ENCODE peak calls at places on chromosome 7, in eight cellular contexts. P is RWPE1, D is GM06990, U is fibroblast of lung, E is mesothelial cell of epicardium, C is upper lobe of left lung, X is psoas muscle, H is right atrium auricular region. R is an unnamed sample.

GRCh38 chr7:112362796-112363195 is 87.5 kb upstream of the IFRD1 start:
- DNase-seq in P (no peak), D (no peak), U (peak; percentile 11), E (no peak), C (peak; percentile 40), X (no peak), H (no peak), R (no peak)

GRCh38 chr7:1664711-1665591 is 5.1 kb upstream of the ELFN1 start:
- DNase-seq in P (peak; percentile 70), D (no peak), U (peak; percentile 52), E (peak; percentile 92), C (no peak), X (peak; percentile 66), H (no peak), R (peak; percentile 90)

GRCh38 chr7:101814081-101814995 is 3.1 kb upstream of the CUX1 start:
- DNase-seq in P (peak; percentile 73), D (peak; percentile 83), U (peak; percentile 55), E (peak; percentile 67), C (peak; percentile 80), X (peak; percentile 65), H (no peak), R (no peak)

GRCh38 chr7:100584677-100585510 is 1.0 kb downstream of the LRCH4 start:
- DNase-seq in P (peak; percentile 78), D (no peak), U (peak; percentile 87), E (no peak), C (peak; percentile 69), X (peak; percentile 37), H (no peak), R (peak; percentile 75)

GRCh38 chr7:19051767-19052375 is 65.6 kb downstream of the TWIST1 start:
- DNase-seq in P (peak; percentile 41), D (no peak), U (peak; percentile 54), E (no peak), C (no peak), X (no peak), H (no peak), R (no peak)

GRCh38 chr7:41817386-41817785 is 114.5 kb upstream of the INHBA start:
- DNase-seq in P (peak; percentile 64), D (no peak), U (no peak), E (no peak), C (no peak), X (no peak), H (no peak), R (no peak)

GRCh38 chr7:48182736-48183369 is 11.6 kb downstream of the ABCA13 start:
- DNase-seq in P (no peak), D (no peak), U (peak; percentile 18), E (no peak), C (no peak), X (no peak), H (no peak), R (no peak)

GRCh38 chr7:24328050-24328449 is 44.1 kb downstream of the NPY start:
- DNase-seq in P (no peak), D (no peak), U (peak; percentile 4), E (no peak), C (peak; percentile 69), X (no peak), H (no peak), R (no peak)

GRCh38 chr7:266851-267840 is 22.8 kb upstream of the FOXL3 start:
- DNase-seq in P (peak; percentile 72), D (no peak), U (no peak), E (no peak), C (peak; percentile 30), X (peak; percentile 30), H (no peak), R (peak; percentile 67)

GRCh38 chr7:17462059-17462695 is 163.7 kb downstream of the AHR start:
- DNase-seq in P (peak; percentile 19), D (no peak), U (no peak), E (no peak), C (no peak), X (no peak), H (no peak), R (no peak)

GRCh38 chr7:2202901-2203550 is 29.7 kb downstream of the MAD1L1 start:
- DNase-seq in P (no peak), D (no peak), U (no peak), E (no peak), C (peak; percentile 15), X (no peak), H (no peak), R (no peak)

GRCh38 chr7:29086545-29086944 is 59.8 kb downstream of the CPVL start:
- DNase-seq in P (no peak), D (no peak), U (no peak), E (no peak), C (no peak), X (no peak), H (no peak), R (no peak)

GRCh38 chr7:111082351-111082750 is 8.6 kb upstream of the LRRN3 start:
- DNase-seq in P (no peak), D (no peak), U (no peak), E (no peak), C (no peak), X (no peak), H (no peak), R (no peak)

GRCh38 chr7:127251048-127251451 is 1.7 kb downstream of the GRM8 start:
- DNase-seq in P (no peak), D (peak; percentile 7), U (no peak), E (no peak), C (no peak), X (peak; percentile 13), H (no peak), R (no peak)

GRCh38 chr7:137898839-137899681 is 52.3 kb upstream of the DGKI start:
- DNase-seq in P (peak; percentile 56), D (peak; percentile 78), U (peak; percentile 70), E (peak; percentile 88), C (peak; percentile 79), X (peak; percentile 86), H (peak; percentile 88), R (no peak)

GRCh38 chr7:150375662-150376521 is 3.2 kb upstream of the ZNF775 start:
- DNase-seq in P (no peak), D (peak; percentile 59), U (no peak), E (no peak), C (no peak), X (no peak), H (no peak), R (no peak)
- TF ChIP-seq CTCF in P (no peak), D (no peak), U (no peak), E (no peak), C (no peak), X (no peak), H (no peak), R (no peak)

DNA sequence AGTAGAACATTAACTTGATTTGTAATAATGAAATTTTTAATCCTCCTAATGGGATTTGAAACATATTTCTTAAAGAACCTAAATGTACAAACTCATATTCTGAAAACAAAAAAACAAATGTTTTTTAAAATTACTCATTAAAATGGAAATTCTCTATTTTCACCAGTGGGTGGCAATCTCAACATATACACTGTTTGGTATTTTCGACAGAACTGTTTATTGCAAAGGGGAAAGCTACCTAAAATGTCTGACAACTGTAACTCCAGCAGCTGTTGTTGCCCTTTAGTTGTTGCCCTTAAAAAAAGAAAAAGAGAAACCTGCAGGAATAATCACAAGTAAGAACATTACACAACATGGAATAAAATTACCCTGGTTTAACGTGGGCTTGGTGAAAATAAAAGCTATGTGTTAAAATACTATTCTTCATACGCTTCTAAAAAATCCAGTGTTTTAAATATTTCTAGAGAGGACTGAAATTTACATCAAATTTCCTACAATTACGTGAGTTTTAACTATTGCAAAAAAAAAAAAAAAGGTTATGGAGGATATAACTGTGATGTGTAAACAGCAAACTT is 54.5 kb downstream of the COL1A2 start:
- DNase-seq in P (peak; percentile 48), D (no peak), U (peak; percentile 71), E (no peak), C (no peak), X (no peak), H (no peak), R (no peak)
- TF ChIP-seq CTCF in P (peak; percentile 88), D (peak; percentile 49), U (peak; percentile 43), E (peak; percentile 79), C (no peak), X (peak; percentile 67), H (peak; percentile 76), R (peak; percentile 60)

DNA sequence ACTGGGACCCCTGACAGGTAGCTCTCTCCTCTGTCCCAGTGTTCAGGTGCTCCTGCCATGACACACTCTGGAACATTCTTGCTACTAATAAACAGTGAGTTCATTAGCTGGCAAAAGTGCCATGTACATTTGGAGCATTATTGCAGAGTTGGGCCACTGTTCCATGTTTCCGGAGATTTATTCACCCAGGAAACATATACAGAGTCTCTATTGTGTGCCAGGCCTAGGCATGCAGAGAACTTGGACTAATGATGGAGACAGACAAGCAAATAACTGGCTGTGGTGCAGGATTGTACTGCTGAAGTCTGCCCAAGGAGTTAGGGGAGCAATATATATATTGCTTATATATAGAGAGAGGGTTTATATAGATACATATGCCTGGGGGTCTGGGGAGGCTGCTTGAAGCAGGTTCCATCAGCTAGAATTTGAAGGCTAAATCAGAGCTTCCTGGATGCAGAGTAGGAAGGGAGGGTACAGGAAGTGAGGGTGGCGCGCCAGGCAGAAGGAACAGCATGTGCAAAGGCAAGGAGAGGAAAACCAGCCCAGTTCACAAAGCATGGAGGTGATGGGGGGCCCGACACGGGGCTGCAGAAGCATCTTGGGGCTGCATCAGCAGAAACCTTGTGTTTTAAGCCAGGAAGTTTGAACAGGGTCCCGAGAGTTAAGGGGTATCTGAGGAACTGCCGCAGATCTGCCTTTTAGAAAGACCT is 22.7 kb upstream of the EEPD1 start:
- DNase-seq in P (no peak), D (no peak), U (no peak), E (no peak), C (no peak), X (no peak), H (no peak), R (no peak)
- TF ChIP-seq CTCF in P (no peak), D (no peak), U (no peak), E (no peak), C (no peak), X (no peak), H (no peak), R (no peak)

GRCh38 chr7:36986429-36987362 is 262.4 kb upstream of the AOAH start:
- DNase-seq in P (peak; percentile 73), D (peak; percentile 6), U (peak; percentile 52), E (peak; percentile 73), C (peak; percentile 67), X (peak; percentile 48), H (peak; percentile 68), R (no peak)

GRCh38 chr7:36984710-36985308 is 260.5 kb upstream of the AOAH start:
- DNase-seq in P (no peak), D (no peak), U (no peak), E (no peak), C (no peak), X (no peak), H (no peak), R (no peak)

GRCh38 chr7:36984051-36984492 is 259.8 kb upstream of the AOAH start:
- DNase-seq in P (no peak), D (no peak), U (no peak), E (no peak), C (peak; percentile 26), X (no peak), H (no peak), R (no peak)

GRCh38 chr7:36985866-36986402 is 261.6 kb upstream of the AOAH start:
- DNase-seq in P (no peak), D (no peak), U (no peak), E (no peak), C (no peak), X (no peak), H (no peak), R (no peak)

DNA sequence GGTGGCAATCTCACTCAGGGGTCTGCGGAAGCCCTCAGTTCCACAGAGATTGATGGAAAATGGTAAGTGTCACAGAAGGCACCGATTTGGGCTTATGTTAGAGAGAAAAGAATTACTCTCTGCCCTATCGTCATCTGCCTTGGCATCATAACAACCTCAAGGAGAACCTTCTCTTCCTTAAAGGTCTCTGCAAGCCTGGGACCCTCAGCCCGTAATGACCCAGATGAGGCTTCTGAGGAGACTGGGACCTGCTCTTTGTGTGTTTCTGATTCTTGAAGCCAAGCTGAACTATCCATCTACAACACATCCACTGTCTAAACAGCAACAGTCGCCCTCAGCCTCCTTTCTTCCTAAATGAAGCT is 263.1 kb upstream of the AOAH start:
- DNase-seq in P (no peak), D (no peak), U (no peak), E (no peak), C (no peak), X (no peak), H (no peak), R (no peak)
- TF ChIP-seq CTCF in P (peak; percentile 39), D (no peak), U (no peak), E (peak; percentile 30), C (no peak), X (no peak), H (peak; percentile 25), R (no peak)

R was measured in D721Med.